ENCODE peak calls at places on chromosomes 7 and 10, in five cellular contexts. O is H1, D is K562, H is WTC11, V is GM12878. U is an unnamed sample.

GRCh38 chr7:128931965-128932861 is 5.5 kb upstream of the IRF5 start:
- DNase-seq in O (no peak), D (no peak), H (no peak), V (no peak), U (no peak)

GRCh38 chr7:80918909-80919721 is at the start of gene SEMA3C:
- DNase-seq in O (peak; percentile 77), D (peak; percentile 86), H (peak; percentile 89), V (no peak), U (peak; percentile 65)

GRCh38 chr10:18400201-18400910 is 251.0 kb downstream of the NSUN6 start:
- DNase-seq in O (no peak), D (no peak), H (peak; percentile 18), V (peak; percentile 54), U (peak; percentile 5)

GRCh38 chr10:85648279-85648754 is 718.3 kb downstream of the GRID1 start:
- DNase-seq in O (no peak), D (no peak), H (no peak), V (no peak), U (no peak)

GRCh38 chr10:18195060-18195799 is 55.0 kb downstream of the CACNB2 start:
- DNase-seq in O (no peak), D (no peak), H (no peak), V (no peak), U (no peak)

GRCh38 chr7:136919820-136920219 is 51.4 kb downstream of the CHRM2 start:
- DNase-seq in O (no peak), D (no peak), H (no peak), V (no peak), U (no peak)

GRCh38 chr10:24944512-24945255 is 7.7 kb downstream of the PRTFDC1 start:
- DNase-seq in O (no peak), D (peak; percentile 87), H (no peak), V (no peak), U (peak; percentile 69)

GRCh38 chr7:131557521-131558385 is 1.3 kb upstream of the PODXL start:
- DNase-seq in O (peak; percentile 75), D (no peak), H (peak; percentile 87), V (no peak), U (no peak)

GRCh38 chr7:76356823-76357222 is 2.0 kb downstream of the YWHAG start:
- DNase-seq in O (no peak), D (peak; percentile 71), H (no peak), V (no peak), U (no peak)

GRCh38 chr10:14740684-14741247 is 33.9 kb downstream of the FAM107B start:
- DNase-seq in O (no peak), D (no peak), H (no peak), V (no peak), U (no peak)

GRCh38 chr7:44264221-44264956 is 61.0 kb downstream of the CAMK2B start:
- DNase-seq in O (no peak), D (no peak), H (no peak), V (no peak), U (no peak)

GRCh38 chr10:17409170-17409733 is 45.1 kb downstream of the ST8SIA6 start:
- DNase-seq in O (no peak), D (peak; percentile 62), H (no peak), V (no peak), U (peak; percentile 12)

GRCh38 chr10:133399123-133399601 is 5.2 kb downstream of the MTG1 start:
- DNase-seq in O (no peak), D (no peak), H (no peak), V (no peak), U (no peak)

GRCh38 chr7:105521027-105521730 is 892 bp downstream of the PUS7 start:
- DNase-seq in O (no peak), D (peak; percentile 84), H (peak; percentile 36), V (no peak), U (peak; percentile 67)

GRCh38 chr7:128932862-128933821 is 4.6 kb upstream of the IRF5 start:
- DNase-seq in O (no peak), D (no peak), H (no peak), V (peak; percentile 71), U (no peak)

GRCh38 chr10:43715334-43715733 is 66.7 kb upstream of the ZNF32 start:
- DNase-seq in O (no peak), D (no peak), H (no peak), V (no peak), U (no peak)

DNA sequence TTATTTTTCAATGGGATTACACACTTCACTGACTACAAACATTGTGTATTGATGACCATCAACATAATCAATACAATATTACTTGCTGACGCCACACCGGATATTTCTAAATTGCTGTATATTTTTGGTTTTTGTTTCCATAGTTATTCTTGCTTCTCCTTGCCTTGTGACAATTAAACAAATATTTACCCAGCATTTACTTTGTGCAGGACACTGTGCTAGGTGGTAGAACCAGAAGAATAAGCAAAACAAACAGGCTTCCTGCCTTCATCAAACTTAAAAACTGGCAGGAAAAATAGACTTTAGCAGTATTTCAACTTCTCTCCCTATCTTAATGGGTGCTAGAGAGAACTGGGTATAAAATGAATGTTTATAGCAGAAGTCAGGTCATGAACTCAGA is 50.6 kb downstream of the ZNF277 start:
- DNase-seq in O (no peak), D (no peak), H (no peak), V (no peak), U (peak; percentile 5)
- TF ChIP-seq ATF3 in O (no peak), D (no peak), H (no peak), V (no peak), U (no peak)

GRCh38 chr10:47134166-47134565 is 165.8 kb upstream of the GDF10 start:
- DNase-seq in O (no peak), D (no peak), H (no peak), V (no peak), U (no peak)

GRCh38 chr10:47137311-47137851 is 162.6 kb upstream of the GDF10 start:
- DNase-seq in O (no peak), D (no peak), H (no peak), V (no peak), U (no peak)

GRCh38 chr10:47140752-47141348 is 159.1 kb upstream of the GDF10 start:
- DNase-seq in O (no peak), D (no peak), H (no peak), V (no peak), U (no peak)

GRCh38 chr10:47139121-47139520 is 160.9 kb upstream of the GDF10 start:
- DNase-seq in O (no peak), D (no peak), H (no peak), V (no peak), U (no peak)

DNA sequence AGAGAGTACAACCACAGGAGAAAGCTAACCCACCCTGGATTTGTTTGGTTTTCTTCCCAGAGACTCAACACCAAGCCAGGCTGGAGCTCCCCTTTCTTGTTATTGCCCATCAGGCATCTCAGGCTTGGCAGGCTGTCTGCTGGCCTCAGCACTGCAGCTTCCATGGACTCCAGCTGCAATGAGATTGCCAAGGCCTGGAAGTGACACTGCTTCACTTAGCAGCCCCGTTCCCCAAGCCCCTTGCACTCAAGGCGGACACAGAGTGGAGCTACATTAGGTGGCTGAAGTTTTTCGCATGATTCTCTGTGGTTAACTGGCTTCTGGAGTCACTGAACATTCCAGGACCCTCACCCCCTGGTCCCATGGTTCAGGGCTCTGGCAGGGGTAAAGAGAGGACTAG is 163.1 kb upstream of the GDF10 start:
- DNase-seq in O (no peak), D (no peak), H (no peak), V (no peak), U (no peak)
- TF ChIP-seq ATF2 in O (no peak), D (no peak), H (no peak), V (no peak), U (no peak)

GRCh38 chr7:139482662-139483466 is 609 bp downstream of the KLRG2 start:
- DNase-seq in O (no peak), D (no peak), H (peak; percentile 64), V (no peak), U (no peak)
- TF ChIP-seq ATF3 in O (no peak), D (no peak), H (no peak), V (no peak), U (no peak)

DNA sequence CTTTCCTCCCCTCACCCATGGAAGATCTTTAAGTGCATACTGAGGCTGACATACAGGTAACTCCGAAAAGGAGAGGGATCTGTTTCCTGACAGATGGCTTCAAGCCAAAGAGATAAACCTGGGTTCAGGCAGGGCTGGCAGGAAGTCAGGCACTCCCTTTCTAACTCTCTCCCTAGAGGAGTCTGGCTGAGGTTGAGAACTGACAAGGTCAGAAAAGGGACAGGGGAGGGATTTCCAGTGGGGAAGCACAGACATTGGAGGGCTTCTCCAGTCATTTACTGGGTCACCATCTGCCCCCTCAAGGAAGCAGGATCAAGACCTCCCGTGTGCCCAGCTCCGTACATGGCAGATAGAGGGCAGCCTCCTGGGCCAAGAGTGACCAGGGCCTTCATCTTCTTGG is 31.6 kb downstream of the TLX1 start:
- DNase-seq in O (no peak), D (peak; percentile 10), H (no peak), V (no peak), U (no peak)
- TF ChIP-seq ATF2 in O (no peak), D (no peak), H (no peak), V (no peak), U (no peak)

GRCh38 chr10:99329891-99330674 is 927 bp downstream of the CNNM1 start:
- DNase-seq in O (no peak), D (no peak), H (peak; percentile 42), V (no peak), U (no peak)
- TF ChIP-seq ATF3 in O (no peak), D (no peak), H (no peak), V (no peak), U (no peak)